ENCODE peak calls at places on chromosomes 3 and 15, in five cellular contexts. One of them, this sample, is unnamed. For H3K4me1, the result is how much of the 10 kb centered on the place peaks cover.

GRCh38 chr3:65734792-65735191 is 303.9 kb downstream of the MAGI1 start:
- DNase-seq in IMR-90: no peak
- DNase-seq in heart right ventricle: no peak
- DNase-seq in mucosa of descending colon: no peak
- DNase-seq in heart left ventricle: no peak
- DNase-seq in this sample: no peak

GRCh38 chr15:39936187-39936586 is 2.3 kb downstream of the EIF2AK4 start:
- DNase-seq in heart left ventricle: no peak
- DNase-seq in mucosa of descending colon: no peak
- DNase-seq in IMR-90: peak
- DNase-seq in heart right ventricle: no peak
- DNase-seq in this sample: no peak

GRCh38 chr15:67521770-67522568 is 1.0 kb downstream of the C15orf61 start:
- DNase-seq in IMR-90: peak
- DNase-seq in mucosa of descending colon: no peak
- DNase-seq in heart right ventricle: peak
- DNase-seq in heart left ventricle: no peak
- DNase-seq in this sample: no peak

GRCh38 chr3:134364061-134364935 is 9.9 kb downstream of the AMOTL2 start:
- DNase-seq in IMR-90: peak
- DNase-seq in heart left ventricle: peak
- DNase-seq in heart right ventricle: peak
- DNase-seq in mucosa of descending colon: peak
- DNase-seq in this sample: peak

GRCh38 chr3:120244834-120245225 is 40.2 kb downstream of the GPR156 start:
- DNase-seq in IMR-90: no peak
- DNase-seq in heart left ventricle: no peak
- DNase-seq in heart right ventricle: no peak
- DNase-seq in mucosa of descending colon: no peak
- DNase-seq in this sample: no peak

GRCh38 chr3:41286305-41286704 is 87.0 kb downstream of the CTNNB1 start:
- DNase-seq in heart left ventricle: no peak
- DNase-seq in heart right ventricle: no peak
- DNase-seq in mucosa of descending colon: no peak
- DNase-seq in IMR-90: no peak
- DNase-seq in this sample: no peak

GRCh38 chr3:69847303-69847702 is 108.0 kb downstream of the MITF start:
- DNase-seq in mucosa of descending colon: no peak
- DNase-seq in IMR-90: no peak
- DNase-seq in heart right ventricle: no peak
- DNase-seq in heart left ventricle: no peak
- DNase-seq in this sample: no peak

GRCh38 chr15:42511010-42511396 is 15.6 kb downstream of the SNAP23 start:
- DNase-seq in mucosa of descending colon: no peak
- DNase-seq in heart right ventricle: no peak
- DNase-seq in heart left ventricle: no peak
- DNase-seq in IMR-90: peak
- DNase-seq in this sample: no peak

GRCh38 chr3:102112706-102113230 is 263.5 kb downstream of the NFKBIZ start:
- DNase-seq in heart right ventricle: no peak
- DNase-seq in mucosa of descending colon: no peak
- DNase-seq in heart left ventricle: no peak
- DNase-seq in IMR-90: no peak
- DNase-seq in this sample: no peak

GRCh38 chr15:97319316-97319715 is 641.2 kb upstream of the ARRDC4 start:
- DNase-seq in mucosa of descending colon: no peak
- DNase-seq in heart left ventricle: no peak
- DNase-seq in IMR-90: no peak
- DNase-seq in heart right ventricle: no peak
- DNase-seq in this sample: no peak

GRCh38 chr3:70832035-70832795 is 519.8 kb upstream of the MDFIC2 start:
- DNase-seq in mucosa of descending colon: no peak
- DNase-seq in IMR-90: peak
- DNase-seq in heart right ventricle: peak
- DNase-seq in heart left ventricle: no peak
- DNase-seq in this sample: no peak

GRCh38 chr3:59978979-59979378 is 929.2 kb upstream of the CFAP20DC start:
- DNase-seq in mucosa of descending colon: no peak
- DNase-seq in heart right ventricle: no peak
- DNase-seq in heart left ventricle: no peak
- DNase-seq in IMR-90: no peak
- DNase-seq in this sample: no peak

GRCh38 chr15:27906802-27907201 is 192.3 kb downstream of the OCA2 start:
- DNase-seq in heart left ventricle: no peak
- DNase-seq in IMR-90: no peak
- DNase-seq in mucosa of descending colon: no peak
- DNase-seq in heart right ventricle: no peak
- DNase-seq in this sample: no peak

GRCh38 chr15:45337224-45337623 is 41.1 kb downstream of the GATM start:
- DNase-seq in heart left ventricle: no peak
- DNase-seq in heart right ventricle: no peak
- DNase-seq in mucosa of descending colon: no peak
- DNase-seq in IMR-90: no peak
- DNase-seq in this sample: no peak

GRCh38 chr3:27285668-27286067 is 83.5 kb downstream of the NEK10 start:
- DNase-seq in heart left ventricle: no peak
- DNase-seq in IMR-90: no peak
- DNase-seq in mucosa of descending colon: no peak
- DNase-seq in heart right ventricle: no peak
- DNase-seq in this sample: no peak

DNA sequence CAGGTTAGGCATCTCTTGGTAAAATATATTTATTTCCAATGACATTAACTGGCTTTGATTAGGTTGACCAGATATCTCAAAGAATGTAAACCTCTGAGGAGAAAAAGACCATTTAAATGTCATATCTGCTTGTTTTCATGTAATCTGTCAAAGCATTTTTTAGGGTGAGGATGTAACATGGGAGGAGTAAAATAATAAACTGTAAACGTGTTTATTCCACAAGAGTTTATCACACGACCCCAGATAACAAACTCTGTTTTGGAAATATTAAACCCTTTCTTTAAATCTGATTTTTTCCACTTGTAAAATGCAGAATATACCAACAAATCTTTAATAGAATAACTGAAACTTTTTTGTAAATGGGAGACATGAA is 1.6 kb downstream of the TM4SF1 start:
- DNase-seq in heart right ventricle: no peak
- DNase-seq in mucosa of descending colon: no peak
- DNase-seq in heart left ventricle: no peak
- DNase-seq in IMR-90: no peak
- DNase-seq in this sample: no peak
- H3K4me3 ChIP-seq in heart right ventricle: peak
- H3K4me3 ChIP-seq in mucosa of descending colon: no peak
- H3K4me3 ChIP-seq in heart left ventricle: peak
- H3K4me3 ChIP-seq in IMR-90: peak
- H3K4me3 ChIP-seq in this sample: peak

GRCh38 chr3:127784283-127784682 is 38.0 kb downstream of the MGLL start:
- DNase-seq in heart left ventricle: no peak
- DNase-seq in IMR-90: no peak
- DNase-seq in heart right ventricle: no peak
- DNase-seq in mucosa of descending colon: no peak
- DNase-seq in this sample: peak
- H3K4me1 ChIP-seq in heart left ventricle: half or more
- H3K4me1 ChIP-seq in IMR-90: under half
- H3K4me1 ChIP-seq in heart right ventricle: half or more
- H3K4me1 ChIP-seq in mucosa of descending colon: under half
- H3K4me1 ChIP-seq in this sample: half or more

GRCh38 chr3:185744997-185745843 is 79.6 kb downstream of the IGF2BP2 start:
- DNase-seq in mucosa of descending colon: peak
- DNase-seq in IMR-90: peak
- DNase-seq in heart left ventricle: no peak
- DNase-seq in heart right ventricle: no peak
- DNase-seq in this sample: no peak
- H3K4me3 ChIP-seq in mucosa of descending colon: no peak
- H3K4me3 ChIP-seq in IMR-90: no peak
- H3K4me3 ChIP-seq in heart left ventricle: no peak
- H3K4me3 ChIP-seq in heart right ventricle: no peak
- H3K4me3 ChIP-seq in this sample: no peak

DNA sequence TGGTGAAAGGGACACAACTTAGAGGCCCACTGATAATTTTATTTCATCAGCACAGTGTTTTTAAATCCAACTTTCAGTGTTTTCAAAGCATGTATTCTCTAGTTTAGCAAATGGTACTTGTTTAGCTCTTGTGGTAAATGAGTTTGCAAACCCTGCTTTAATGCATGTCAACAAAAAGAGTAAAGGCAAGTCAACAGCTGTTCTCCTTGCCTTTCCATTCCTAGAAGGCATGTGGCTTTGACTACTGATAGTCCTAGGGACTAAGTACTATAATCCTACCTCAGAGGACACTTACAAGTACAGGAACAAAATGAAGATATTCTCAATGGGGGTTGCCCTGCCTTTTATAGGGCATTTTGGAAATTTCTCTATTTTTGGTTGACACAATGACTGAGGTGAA is 13.1 kb downstream of the NPTN start:
- DNase-seq in heart left ventricle: no peak
- DNase-seq in heart right ventricle: no peak
- DNase-seq in IMR-90: peak
- DNase-seq in mucosa of descending colon: no peak
- DNase-seq in this sample: no peak
- H3K4me1 ChIP-seq in heart left ventricle: under half
- H3K4me1 ChIP-seq in heart right ventricle: half or more
- H3K4me1 ChIP-seq in IMR-90: under half
- H3K4me1 ChIP-seq in mucosa of descending colon: under half
- H3K4me1 ChIP-seq in this sample: under half

GRCh38 chr3:184713521-184713920 is 1.7 kb upstream of the MAGEF1 start:
- DNase-seq in IMR-90: no peak
- DNase-seq in mucosa of descending colon: no peak
- DNase-seq in heart left ventricle: no peak
- DNase-seq in heart right ventricle: no peak
- DNase-seq in this sample: no peak
- H3K4me3 ChIP-seq in IMR-90: no peak
- H3K4me3 ChIP-seq in mucosa of descending colon: no peak
- H3K4me3 ChIP-seq in heart left ventricle: no peak
- H3K4me3 ChIP-seq in heart right ventricle: no peak
- H3K4me3 ChIP-seq in this sample: no peak

GRCh38 chr3:15329058-15330005 is 3.1 kb downstream of the SH3BP5 start:
- DNase-seq in IMR-90: no peak
- DNase-seq in heart right ventricle: no peak
- DNase-seq in mucosa of descending colon: no peak
- DNase-seq in heart left ventricle: no peak
- DNase-seq in this sample: no peak
- H3K4me1 ChIP-seq in IMR-90: under half
- H3K4me1 ChIP-seq in heart right ventricle: half or more
- H3K4me1 ChIP-seq in mucosa of descending colon: under half
- H3K4me1 ChIP-seq in heart left ventricle: under half
- H3K4me1 ChIP-seq in this sample: under half

DNA sequence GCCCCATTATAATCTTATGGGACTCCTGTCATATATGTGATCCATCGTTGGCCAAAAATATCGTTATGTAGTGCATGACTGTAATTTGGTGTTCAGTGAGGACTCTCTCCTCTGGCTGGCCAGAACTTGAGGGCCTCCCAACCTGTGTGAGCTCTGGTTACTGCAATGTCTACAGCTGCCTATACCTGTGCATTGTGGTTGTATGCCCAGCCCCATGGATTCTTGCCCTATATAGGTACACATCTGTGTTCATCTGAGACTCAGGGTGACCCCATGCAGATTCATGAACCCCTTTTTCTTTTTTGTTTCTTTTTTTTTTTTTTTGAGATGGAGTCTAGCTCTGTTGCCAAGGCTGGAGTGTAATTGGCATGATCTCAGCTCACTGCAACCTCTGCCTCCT is 32.6 kb upstream of the KLF13 start:
- DNase-seq in heart right ventricle: no peak
- DNase-seq in mucosa of descending colon: no peak
- DNase-seq in heart left ventricle: no peak
- DNase-seq in IMR-90: no peak
- DNase-seq in this sample: no peak
- H3K4me3 ChIP-seq in heart right ventricle: no peak
- H3K4me3 ChIP-seq in mucosa of descending colon: no peak
- H3K4me3 ChIP-seq in heart left ventricle: no peak
- H3K4me3 ChIP-seq in IMR-90: no peak
- H3K4me3 ChIP-seq in this sample: no peak